ENCODE peak calls at places on chromosomes 3 and 15, in eight cellular contexts. One of them, this sample, is unnamed.

GRCh38 chr3:149247929-149248691 is 26.5 kb upstream of the CP start:
- DNase-seq in transverse colon: no peak
- DNase-seq in sigmoid colon: no peak
- DNase-seq in esophagus muscularis mucosa: no peak
- DNase-seq in GM12878: no peak
- DNase-seq in H1: no peak
- DNase-seq in HepG2: peak
- DNase-seq in K562: no peak
- DNase-seq in this sample: no peak

GRCh38 chr3:168162172-168162571 is 66.4 kb upstream of the GOLIM4 start:
- DNase-seq in esophagus muscularis mucosa: no peak
- DNase-seq in sigmoid colon: no peak
- DNase-seq in GM12878: no peak
- DNase-seq in HepG2: no peak
- DNase-seq in transverse colon: no peak
- DNase-seq in H1: no peak
- DNase-seq in K562: no peak
- DNase-seq in this sample: no peak

GRCh38 chr3:155664922-155665695 is 79.8 kb downstream of the PLCH1 start:
- DNase-seq in GM12878: no peak
- DNase-seq in transverse colon: peak
- DNase-seq in sigmoid colon: peak
- DNase-seq in esophagus muscularis mucosa: no peak
- DNase-seq in H1: no peak
- DNase-seq in K562: no peak
- DNase-seq in HepG2: peak
- DNase-seq in this sample: peak

GRCh38 chr15:100997442-100997841 is 78.3 kb downstream of the LRRK1 start:
- DNase-seq in K562: no peak
- DNase-seq in transverse colon: no peak
- DNase-seq in GM12878: no peak
- DNase-seq in HepG2: no peak
- DNase-seq in H1: no peak
- DNase-seq in sigmoid colon: no peak
- DNase-seq in esophagus muscularis mucosa: peak
- DNase-seq in this sample: no peak

GRCh38 chr15:59335197-59335786 is 37.4 kb downstream of the MYO1E start:
- DNase-seq in K562: no peak
- DNase-seq in GM12878: no peak
- DNase-seq in sigmoid colon: no peak
- DNase-seq in esophagus muscularis mucosa: no peak
- DNase-seq in HepG2: peak
- DNase-seq in H1: no peak
- DNase-seq in transverse colon: no peak
- DNase-seq in this sample: no peak

GRCh38 chr3:126152458-126152857 is 27.9 kb downstream of the ALDH1L1 start:
- DNase-seq in HepG2: no peak
- DNase-seq in K562: no peak
- DNase-seq in esophagus muscularis mucosa: peak
- DNase-seq in GM12878: no peak
- DNase-seq in transverse colon: peak
- DNase-seq in sigmoid colon: peak
- DNase-seq in H1: no peak
- DNase-seq in this sample: no peak

GRCh38 chr3:136366289-136366688 is 116.1 kb downstream of the PCCB start:
- DNase-seq in sigmoid colon: no peak
- DNase-seq in K562: no peak
- DNase-seq in transverse colon: no peak
- DNase-seq in H1: no peak
- DNase-seq in HepG2: no peak
- DNase-seq in esophagus muscularis mucosa: no peak
- DNase-seq in GM12878: no peak
- DNase-seq in this sample: no peak

GRCh38 chr15:43969802-43970375 is 143.1 kb downstream of the WDR76 start:
- DNase-seq in sigmoid colon: no peak
- DNase-seq in K562: no peak
- DNase-seq in HepG2: no peak
- DNase-seq in GM12878: no peak
- DNase-seq in H1: no peak
- DNase-seq in transverse colon: no peak
- DNase-seq in esophagus muscularis mucosa: peak
- DNase-seq in this sample: no peak

GRCh38 chr15:100721758-100722550 is 119.6 kb downstream of the ASB7 start:
- DNase-seq in K562: no peak
- DNase-seq in sigmoid colon: peak
- DNase-seq in esophagus muscularis mucosa: peak
- DNase-seq in H1: no peak
- DNase-seq in transverse colon: peak
- DNase-seq in GM12878: no peak
- DNase-seq in HepG2: peak
- DNase-seq in this sample: peak

GRCh38 chr3:129038121-129038855 is 22.3 kb upstream of the GP9 start:
- DNase-seq in esophagus muscularis mucosa: no peak
- DNase-seq in GM12878: no peak
- DNase-seq in HepG2: no peak
- DNase-seq in H1: no peak
- DNase-seq in K562: no peak
- DNase-seq in transverse colon: no peak
- DNase-seq in sigmoid colon: peak
- DNase-seq in this sample: no peak

GRCh38 chr15:68729789-68730201 is 90.9 kb downstream of the ANP32A start:
- DNase-seq in K562: no peak
- DNase-seq in GM12878: no peak
- DNase-seq in esophagus muscularis mucosa: no peak
- DNase-seq in sigmoid colon: peak
- DNase-seq in transverse colon: no peak
- DNase-seq in HepG2: no peak
- DNase-seq in H1: no peak
- DNase-seq in this sample: no peak

GRCh38 chr15:68731318-68731897 is 89.3 kb downstream of the ANP32A start:
- DNase-seq in sigmoid colon: peak
- DNase-seq in esophagus muscularis mucosa: no peak
- DNase-seq in GM12878: no peak
- DNase-seq in K562: peak
- DNase-seq in HepG2: no peak
- DNase-seq in H1: no peak
- DNase-seq in transverse colon: peak
- DNase-seq in this sample: no peak

GRCh38 chr15:68732451-68732850 is 88.2 kb downstream of the ANP32A start:
- DNase-seq in K562: no peak
- DNase-seq in esophagus muscularis mucosa: no peak
- DNase-seq in H1: no peak
- DNase-seq in transverse colon: no peak
- DNase-seq in GM12878: no peak
- DNase-seq in HepG2: no peak
- DNase-seq in sigmoid colon: peak
- DNase-seq in this sample: no peak

GRCh38 chr15:68733666-68734065 is 87.0 kb downstream of the ANP32A start:
- DNase-seq in H1: no peak
- DNase-seq in HepG2: no peak
- DNase-seq in esophagus muscularis mucosa: no peak
- DNase-seq in GM12878: no peak
- DNase-seq in K562: no peak
- DNase-seq in sigmoid colon: peak
- DNase-seq in transverse colon: no peak
- DNase-seq in this sample: no peak

DNA sequence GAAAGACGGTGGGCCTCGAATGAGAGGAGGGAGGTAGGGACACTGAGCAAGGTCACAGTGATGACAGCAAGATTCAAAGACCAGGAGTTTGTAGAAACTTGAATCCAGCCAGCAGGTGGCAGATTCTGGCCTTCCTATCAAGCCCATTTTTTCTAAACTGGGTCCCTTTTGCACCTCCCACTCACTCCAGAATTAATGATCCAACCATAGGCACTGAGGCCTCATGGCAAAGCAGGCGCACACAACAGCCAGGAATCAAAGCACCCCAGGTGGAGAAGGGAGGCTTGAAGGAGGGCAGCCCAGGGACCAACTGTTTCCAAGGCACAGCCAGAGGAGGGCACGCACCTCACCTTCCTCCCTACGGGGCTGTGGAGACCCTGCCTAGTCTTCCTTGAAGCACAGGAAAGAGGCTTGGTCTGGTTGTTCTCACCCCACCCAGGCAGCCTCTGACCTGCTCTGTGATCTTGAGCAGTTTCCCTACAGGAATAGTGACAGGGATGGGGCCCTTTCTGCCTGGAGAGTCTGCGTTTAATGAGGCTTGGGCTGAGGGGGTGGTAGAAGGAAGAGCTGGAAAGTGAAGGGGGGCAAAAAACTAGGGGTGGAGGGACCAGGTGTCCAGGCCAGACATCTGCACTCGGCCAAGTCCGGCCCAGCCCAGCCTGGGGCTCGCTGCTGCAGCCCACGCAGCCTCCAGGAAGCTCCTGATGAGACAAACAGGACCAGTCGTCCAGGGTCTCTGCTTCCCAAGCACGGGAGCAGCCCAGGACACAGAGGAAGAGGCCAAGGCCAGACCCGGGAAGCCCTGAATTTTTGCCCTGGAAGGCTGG is 90.0 kb downstream of the ANP32A start:
- DNase-seq in K562: peak
- DNase-seq in GM12878: no peak
- DNase-seq in HepG2: peak
- DNase-seq in H1: peak
- DNase-seq in transverse colon: peak
- DNase-seq in sigmoid colon: peak
- DNase-seq in esophagus muscularis mucosa: no peak
- DNase-seq in this sample: peak
- TF ChIP-seq POLR2AphosphoS5 in K562: no peak
- TF ChIP-seq POLR2AphosphoS5 in GM12878: no peak
- TF ChIP-seq POLR2AphosphoS5 in HepG2: no peak
- TF ChIP-seq POLR2AphosphoS5 in H1: no peak
- TF ChIP-seq POLR2AphosphoS5 in transverse colon: no peak
- TF ChIP-seq POLR2AphosphoS5 in sigmoid colon: no peak
- TF ChIP-seq POLR2AphosphoS5 in esophagus muscularis mucosa: no peak
- TF ChIP-seq POLR2AphosphoS5 in this sample: no peak

GRCh38 chr3:138914870-138915502 is 32.0 kb downstream of the FOXL2 start:
- DNase-seq in K562: peak
- DNase-seq in HepG2: peak
- DNase-seq in GM12878: no peak
- DNase-seq in transverse colon: no peak
- DNase-seq in esophagus muscularis mucosa: no peak
- DNase-seq in H1: no peak
- DNase-seq in sigmoid colon: no peak
- DNase-seq in this sample: no peak
- TF ChIP-seq POLR2A in K562: no peak
- TF ChIP-seq POLR2A in HepG2: no peak
- TF ChIP-seq POLR2A in GM12878: no peak
- TF ChIP-seq POLR2A in transverse colon: no peak
- TF ChIP-seq POLR2A in esophagus muscularis mucosa: no peak
- TF ChIP-seq POLR2A in H1: no peak
- TF ChIP-seq POLR2A in sigmoid colon: no peak
- TF ChIP-seq POLR2A in this sample: no peak

DNA sequence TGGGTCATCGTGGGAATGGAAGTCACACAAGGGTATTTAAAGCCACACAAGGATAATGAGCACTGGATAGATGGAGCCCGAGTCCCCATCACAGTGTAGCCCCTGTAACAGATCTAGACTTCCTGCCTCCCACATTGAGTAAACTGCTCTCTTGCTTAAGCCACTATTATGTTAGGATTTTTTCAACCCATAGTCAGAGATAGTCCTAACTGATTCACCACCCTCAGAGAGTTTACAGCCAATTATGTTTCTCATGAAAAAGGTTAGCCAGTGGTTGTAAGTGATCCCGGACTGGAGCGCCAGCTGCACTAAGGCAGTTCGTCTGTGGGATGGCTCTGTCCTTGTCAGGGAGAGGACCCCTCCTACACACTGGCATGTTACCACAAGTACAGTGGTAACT is 77.0 kb downstream of the KLF13 start:
- DNase-seq in transverse colon: no peak
- DNase-seq in esophagus muscularis mucosa: no peak
- DNase-seq in HepG2: no peak
- DNase-seq in K562: no peak
- DNase-seq in sigmoid colon: no peak
- DNase-seq in H1: no peak
- DNase-seq in GM12878: no peak
- DNase-seq in this sample: no peak
- TF ChIP-seq EP300 in transverse colon: no peak
- TF ChIP-seq EP300 in esophagus muscularis mucosa: no peak
- TF ChIP-seq EP300 in HepG2: no peak
- TF ChIP-seq EP300 in K562: no peak
- TF ChIP-seq EP300 in sigmoid colon: no peak
- TF ChIP-seq EP300 in H1: no peak
- TF ChIP-seq EP300 in GM12878: no peak
- TF ChIP-seq EP300 in this sample: no peak

GRCh38 chr3:193774916-193775285 is 181.9 kb downstream of the OPA1 start:
- DNase-seq in transverse colon: no peak
- DNase-seq in sigmoid colon: no peak
- DNase-seq in K562: no peak
- DNase-seq in HepG2: no peak
- DNase-seq in GM12878: no peak
- DNase-seq in esophagus muscularis mucosa: peak
- DNase-seq in H1: no peak
- DNase-seq in this sample: no peak

GRCh38 chr3:193776626-193777025 is 183.6 kb downstream of the OPA1 start:
- DNase-seq in sigmoid colon: no peak
- DNase-seq in H1: no peak
- DNase-seq in transverse colon: no peak
- DNase-seq in esophagus muscularis mucosa: no peak
- DNase-seq in HepG2: no peak
- DNase-seq in GM12878: no peak
- DNase-seq in K562: no peak
- DNase-seq in this sample: no peak

GRCh38 chr3:193774272-193774915 is 181.4 kb downstream of the OPA1 start:
- DNase-seq in HepG2: no peak
- DNase-seq in sigmoid colon: no peak
- DNase-seq in K562: no peak
- DNase-seq in H1: no peak
- DNase-seq in transverse colon: no peak
- DNase-seq in esophagus muscularis mucosa: peak
- DNase-seq in GM12878: no peak
- DNase-seq in this sample: no peak

GRCh38 chr3:193777524-193777923 is 184.5 kb downstream of the OPA1 start:
- DNase-seq in esophagus muscularis mucosa: no peak
- DNase-seq in K562: no peak
- DNase-seq in GM12878: no peak
- DNase-seq in H1: no peak
- DNase-seq in transverse colon: no peak
- DNase-seq in sigmoid colon: no peak
- DNase-seq in HepG2: peak
- DNase-seq in this sample: no peak

DNA sequence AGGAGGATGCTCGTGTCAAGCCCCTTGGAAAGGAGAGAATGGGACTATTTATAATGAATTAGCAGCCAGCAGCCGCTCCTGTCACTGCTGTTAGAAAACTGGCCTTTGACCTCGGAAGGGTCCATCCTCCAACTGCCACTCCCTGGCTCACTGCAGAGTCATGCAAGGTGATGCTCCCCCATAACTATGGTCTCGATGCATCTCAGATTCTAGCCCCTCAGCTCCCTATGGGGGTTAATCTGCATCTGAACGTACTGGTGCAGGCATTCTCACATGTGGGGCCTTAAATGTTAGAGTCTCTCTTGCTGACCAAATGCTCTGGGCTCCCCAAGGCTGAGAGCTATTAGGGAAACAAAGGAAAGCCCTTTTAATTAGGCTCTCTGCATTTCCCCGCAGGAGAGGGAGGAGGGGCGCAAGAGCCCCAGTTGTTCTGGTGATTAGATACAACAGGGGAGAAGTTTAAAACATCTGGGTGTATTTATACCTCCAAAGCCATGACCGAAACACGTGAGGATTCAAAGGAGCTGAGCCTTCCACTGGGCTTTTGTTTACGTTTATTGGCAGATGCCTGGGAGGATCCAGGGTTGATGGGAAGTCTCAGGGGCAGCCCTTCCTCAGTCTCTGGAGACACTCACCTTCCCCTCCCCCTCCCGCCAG is 182.5 kb downstream of the OPA1 start:
- DNase-seq in GM12878: no peak
- DNase-seq in transverse colon: no peak
- DNase-seq in H1: peak
- DNase-seq in HepG2: no peak
- DNase-seq in sigmoid colon: peak
- DNase-seq in K562: no peak
- DNase-seq in esophagus muscularis mucosa: no peak
- DNase-seq in this sample: no peak
- TF ChIP-seq POLR2AphosphoS5 in GM12878: no peak
- TF ChIP-seq POLR2AphosphoS5 in transverse colon: no peak
- TF ChIP-seq POLR2AphosphoS5 in H1: peak
- TF ChIP-seq POLR2AphosphoS5 in HepG2: no peak
- TF ChIP-seq POLR2AphosphoS5 in sigmoid colon: no peak
- TF ChIP-seq POLR2AphosphoS5 in K562: no peak
- TF ChIP-seq POLR2AphosphoS5 in esophagus muscularis mucosa: no peak
- TF ChIP-seq POLR2AphosphoS5 in this sample: no peak